ENCODE peak calls at places on chromosomes 7 and 10, in six cellular contexts. K is spleen; H is GM18507; E is activated CD8-positive, alpha-beta memory T cell treated with anti-CD3 and anti-CD28 coated beads for 48 hours; R is uterus; Z is H7. Y is an unnamed sample.

GRCh38 chr10:95236068-95236903 is 42.2 kb downstream of the ACSM6 start:
- DNase-seq in H (peak), K (no peak), R (no peak), Z (no peak), E (no peak), Y (no peak)

GRCh38 chr7:100895956-100896742 is 461 bp upstream of the ACHE start:
- DNase-seq in K (peak), Z (peak), E (no peak), R (peak), H (no peak), Y (peak)

GRCh38 chr7:9958461-9958860 is 1015.2 kb upstream of the PHF14 start:
- DNase-seq in H (no peak), R (no peak), E (no peak), Z (no peak), K (no peak), Y (no peak)

GRCh38 chr10:10792681-10793080 is 225.0 kb upstream of the CELF2 start:
- DNase-seq in E (no peak), R (no peak), Z (no peak), K (no peak), H (no peak), Y (no peak)

GRCh38 chr7:50142421-50143113 is 49.5 kb upstream of the ZPBP start:
- DNase-seq in R (no peak), H (no peak), K (no peak), Z (no peak), E (no peak), Y (peak)

GRCh38 chr7:139648941-139649425 is 125.5 kb downstream of the CLEC2L start:
- DNase-seq in E (peak), H (peak), K (peak), R (no peak), Z (no peak), Y (no peak)

GRCh38 chr7:68031180-68031943 is 1034.7 kb downstream of the TYW1 start:
- DNase-seq in H (no peak), E (no peak), K (no peak), Z (no peak), R (no peak), Y (no peak)

GRCh38 chr10:99777918-99778716 is 4.3 kb upstream of the ABCC2 start:
- DNase-seq in K (no peak), E (no peak), Z (peak), H (no peak), R (no peak), Y (no peak)

GRCh38 chr7:151046603-151047573 is 1.4 kb upstream of the ASIC3 start:
- DNase-seq in E (no peak), K (no peak), Z (no peak), R (peak), H (no peak), Y (no peak)

GRCh38 chr7:150435390-150436073 is 14.9 kb upstream of the GIMAP8 start:
- DNase-seq in K (peak), H (no peak), R (no peak), Z (no peak), E (no peak), Y (no peak)

GRCh38 chr10:70341016-70341415 is 41.4 kb downstream of the LRRC20 start:
- DNase-seq in H (no peak), E (no peak), R (no peak), K (no peak), Z (no peak), Y (no peak)

GRCh38 chr7:157890921-157891401 is 554.2 kb downstream of the DNAJB6 start:
- DNase-seq in Z (no peak), E (no peak), K (no peak), R (no peak), H (no peak), Y (no peak)

GRCh38 chr10:68080853-68081431 is 5.9 kb upstream of the HERC4 start:
- DNase-seq in E (no peak), Z (no peak), R (no peak), H (no peak), K (no peak), Y (no peak)

GRCh38 chr10:34791947-34792346 is 23.1 kb downstream of the PARD3 start:
- DNase-seq in E (no peak), Z (peak), R (no peak), H (no peak), K (peak), Y (no peak)

GRCh38 chr10:11827006-11827405 is 3.9 kb downstream of the PROSER2 start:
- DNase-seq in E (no peak), R (no peak), H (no peak), Z (no peak), K (no peak), Y (no peak)

GRCh38 chr10:44366936-44367630 is 17.8 kb downstream of the CXCL12 start:
- DNase-seq in Z (no peak), E (no peak), H (no peak), R (no peak), K (peak), Y (no peak)

GRCh38 chr7:143979359-143979758 is 20.8 kb upstream of the OR6B1 start:
- DNase-seq in H (no peak), K (no peak), R (no peak), E (no peak), Z (no peak), Y (no peak)

GRCh38 chr10:94287331-94287730 is 75.4 kb downstream of the NOC3L start:
- DNase-seq in E (no peak), H (no peak), R (no peak), Z (no peak), K (no peak), Y (no peak)

GRCh38 chr10:65570143-65571010 is 1355.5 kb upstream of the LRRTM3 start:
- DNase-seq in K (peak), Z (peak), E (no peak), H (no peak), R (no peak), Y (no peak)

GRCh38 chr7:16989883-16990413 is 108.2 kb upstream of the AGR3 start:
- DNase-seq in H (no peak), K (no peak), E (no peak), Z (no peak), R (no peak), Y (no peak)

GRCh38 chr7:22418251-22419046 is 61.5 kb upstream of the RAPGEF5 start:
- DNase-seq in H (no peak), R (no peak), E (no peak), K (no peak), Z (no peak), Y (no peak)

GRCh38 chr7:123797673-123798526 is 47.1 kb upstream of the HYAL4 start:
- DNase-seq in E (no peak), H (no peak), R (no peak), K (no peak), Z (peak), Y (no peak)

GRCh38 chr10:113056468-113057021 is 106.5 kb downstream of the TCF7L2 start:
- DNase-seq in E (no peak), Z (no peak), K (no peak), H (no peak), R (no peak), Y (no peak)

GRCh38 chr10:96820730-96821129 is 11.4 kb upstream of the LCOR start:
- DNase-seq in H (no peak), E (no peak), Z (no peak), K (no peak), R (no peak), Y (no peak)

GRCh38 chr10:58275261-58275660 is 6.3 kb downstream of the CISD1 start:
- DNase-seq in R (no peak), K (no peak), H (no peak), Z (no peak), E (no peak), Y (no peak)

GRCh38 chr7:82723411-82723810 is 279.8 kb upstream of the CACNA2D1 start:
- DNase-seq in H (no peak), Z (no peak), E (no peak), R (no peak), K (no peak), Y (no peak)

GRCh38 chr7:16492513-16493062 is 27.1 kb upstream of the SOSTDC1 start:
- DNase-seq in K (no peak), Z (no peak), R (no peak), H (no peak), E (no peak), Y (no peak)

GRCh38 chr7:99955247-99955646 is 20.6 kb downstream of the AZGP1 start:
- DNase-seq in R (no peak), K (no peak), E (no peak), Z (no peak), H (no peak), Y (no peak)

GRCh38 chr10:87771871-87772500 is 46.0 kb downstream of the ATAD1 start:
- DNase-seq in R (no peak), K (no peak), Z (no peak), H (no peak), E (no peak), Y (no peak)